ENCODE peak calls at places on chromosomes 4 and X, in five cellular contexts. H is lung, P is astrocyte, W is AG04450, A is osteoblast. Q is an unnamed sample.

GRCh38 chr4:24736066-24736465 is 59.3 kb upstream of the SOD3 start:
- DNase-seq in H (no peak), P (no peak), W (no peak), A (no peak), Q (no peak)

GRCh38 chr4:56655209-56655626 is 25.9 kb downstream of the HOPX start:
- DNase-seq in H (no peak), P (peak), W (no peak), A (peak), Q (no peak)

GRCh38 chr4:48578132-48578964 is 88.3 kb downstream of the ZAR1 start:
- DNase-seq in H (peak), P (peak), W (peak), A (no peak), Q (peak)

GRCh38 chrX:103220511-103221406 is 5.9 kb downstream of the BEX4 start:
- DNase-seq in H (no peak), P (no peak), W (no peak), A (no peak), Q (no peak)

GRCh38 chrX:9279271-9279596 is 185.6 kb upstream of the TBL1X start:
- DNase-seq in H (no peak), P (no peak), W (no peak), A (no peak), Q (no peak)

GRCh38 chr4:146916479-146917076 is 29.1 kb downstream of the TTC29 start:
- DNase-seq in H (no peak), P (peak), W (peak), A (no peak), Q (no peak)

GRCh38 chr4:101597204-101597603 is 193.3 kb upstream of the BANK1 start:
- DNase-seq in H (no peak), P (no peak), W (no peak), A (no peak), Q (no peak)

GRCh38 chr4:54897590-54897989 is 227.8 kb downstream of the KDR start:
- DNase-seq in H (no peak), P (peak), W (no peak), A (peak), Q (no peak)

GRCh38 chr4:40337081-40337480 is 1.9 kb downstream of the CHRNA9 start:
- DNase-seq in H (no peak), P (no peak), W (no peak), A (no peak), Q (no peak)

GRCh38 chrX:72526534-72527508 is 45.8 kb downstream of the HDAC8 start:
- DNase-seq in H (no peak), P (peak), W (no peak), A (no peak), Q (no peak)

GRCh38 chrX:155434906-155435743 is 23.3 kb downstream of the F8A3 start:
- DNase-seq in H (no peak), P (no peak), W (no peak), A (no peak), Q (no peak)

GRCh38 chr4:11232004-11232403 is 196.7 kb downstream of the HS3ST1 start:
- DNase-seq in H (no peak), P (peak), W (no peak), A (no peak), Q (no peak)

GRCh38 chrX:96211953-96212352 is 472.7 kb upstream of the DIAPH2 start:
- DNase-seq in H (no peak), P (no peak), W (no peak), A (no peak), Q (no peak)

GRCh38 chr4:6957148-6957520 is 47.5 kb downstream of the TBC1D14 start:
- DNase-seq in H (no peak), P (no peak), W (peak), A (no peak), Q (no peak)

GRCh38 chr4:87345139-87345538 is 22.5 kb upstream of the HSD17B13 start:
- DNase-seq in H (no peak), P (no peak), W (no peak), A (no peak), Q (no peak)

GRCh38 chr4:17934286-17934685 is 87.3 kb downstream of the LCORL start:
- DNase-seq in H (no peak), P (no peak), W (no peak), A (no peak), Q (no peak)

GRCh38 chr4:135533053-135533452 is 1331.5 kb upstream of the PABPC4L start:
- DNase-seq in H (no peak), P (no peak), W (no peak), A (no peak), Q (no peak)

GRCh38 chrX:153900806-153901752 is 3.4 kb upstream of the AVPR2 start:
- DNase-seq in H (peak), P (peak), W (peak), A (peak), Q (no peak)

GRCh38 chr4:80393246-80393969 is 57.9 kb downstream of the CFAP299 start:
- DNase-seq in H (no peak), P (no peak), W (peak), A (no peak), Q (peak)

GRCh38 chr4:153364061-153364460 is 19.6 kb downstream of the MND1 start:
- DNase-seq in H (no peak), P (peak), W (no peak), A (no peak), Q (no peak)

GRCh38 chr4:130257271-130257670 is 1161.3 kb downstream of the C4orf33 start:
- DNase-seq in H (no peak), P (peak), W (no peak), A (peak), Q (peak)

GRCh38 chr4:3346146-3346545 is 53.3 kb downstream of the RGS12 start:
- DNase-seq in H (peak), P (peak), W (peak), A (peak), Q (no peak)

GRCh38 chr4:113540859-113541258 is 220.7 kb downstream of the CAMK2D start:
- DNase-seq in H (no peak), P (peak), W (no peak), A (no peak), Q (no peak)

GRCh38 chrX:41184312-41184711 is 99.1 kb downstream of the USP9X start:
- DNase-seq in H (no peak), P (no peak), W (no peak), A (no peak), Q (no peak)

GRCh38 chr4:3827616-3828492 is 61.7 kb downstream of the ADRA2C start:
- DNase-seq in H (peak), P (peak), W (no peak), A (peak), Q (peak)

GRCh38 chr4:180598281-180598680 is 1644.9 kb upstream of the TENM3 start:
- DNase-seq in H (no peak), P (peak), W (no peak), A (no peak), Q (no peak)

GRCh38 chr4:5893013-5893580 is at the start of gene CRMP1:
- DNase-seq in H (no peak), P (no peak), W (no peak), A (peak), Q (no peak)

GRCh38 chr4:185424905-185425599 is 712 bp downstream of the UFSP2 start:
- DNase-seq in H (no peak), P (peak), W (no peak), A (peak), Q (no peak)

GRCh38 chr4:168636506-168637176 is 139.8 kb downstream of the PALLD start:
- DNase-seq in H (no peak), P (peak), W (no peak), A (peak), Q (peak)

GRCh38 chr4:76499461-76499860 is 64.4 kb downstream of the SHROOM3 start:
- DNase-seq in H (no peak), P (no peak), W (no peak), A (no peak), Q (no peak)

GRCh38 chr4:97656034-97656720 is 487.1 kb downstream of the STPG2 start:
- DNase-seq in H (no peak), P (peak), W (no peak), A (no peak), Q (peak)

DNA sequence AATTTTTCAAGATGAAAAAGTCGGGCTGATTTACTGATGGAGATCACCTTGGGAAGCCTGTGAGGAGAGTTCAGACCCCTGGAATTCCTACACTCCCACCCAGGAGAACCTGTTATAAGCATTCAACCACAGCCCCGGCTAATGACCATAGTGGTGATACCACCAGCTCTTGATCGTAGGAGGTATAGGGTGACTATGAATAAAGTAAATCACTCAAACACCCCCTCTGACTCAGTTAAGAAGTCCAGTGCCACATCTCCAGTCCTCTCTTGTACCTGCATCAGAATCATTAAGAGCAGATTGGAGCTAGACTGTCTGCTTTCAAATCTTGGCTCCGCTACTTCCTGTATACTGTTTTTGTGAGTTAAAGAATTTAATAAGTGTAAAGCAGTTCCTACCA is 565.0 kb upstream of the DIPK2B start:
- DNase-seq in H (no peak), P (peak), W (no peak), A (no peak), Q (no peak)
- H3K4me3 ChIP-seq in H (no peak), P (peak), W (peak), A (peak), Q (peak)

DNA sequence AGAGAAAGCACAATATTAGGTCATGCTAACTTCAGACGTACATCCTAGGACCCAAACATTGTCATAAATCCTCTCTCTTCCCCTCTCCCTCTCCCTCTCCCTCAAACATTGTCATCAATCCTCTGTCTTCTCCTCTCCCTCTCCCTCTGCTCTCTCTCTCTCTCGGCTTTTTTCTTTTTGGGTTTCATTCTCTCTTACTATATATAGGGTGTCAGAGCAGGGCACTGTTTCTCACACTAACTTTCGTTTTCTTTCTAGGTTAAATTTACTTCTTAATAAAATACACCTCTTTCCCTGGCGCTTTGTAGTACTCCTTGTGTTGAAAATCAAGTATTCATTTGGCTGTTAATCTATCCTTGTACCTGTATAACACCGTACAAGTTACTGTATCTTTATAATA is 37.0 kb upstream of the HERC5 start:
- DNase-seq in H (no peak), P (no peak), W (no peak), A (peak), Q (no peak)
- TF ChIP-seq CTCF in H (no peak), P (no peak), W (no peak), A (no peak), Q (no peak)

GRCh38 chrX:3262906-3263305 is 83.5 kb downstream of the MXRA5 start:
- DNase-seq in H (no peak), P (peak), W (peak), A (no peak), Q (peak)

GRCh38 chrX:3268804-3269203 is 77.6 kb downstream of the MXRA5 start:
- DNase-seq in H (no peak), P (peak), W (no peak), A (no peak), Q (no peak)

GRCh38 chrX:3263681-3264126 is 82.7 kb downstream of the MXRA5 start:
- DNase-seq in H (no peak), P (peak), W (no peak), A (no peak), Q (no peak)
- H3K4me3 ChIP-seq in H (no peak), P (no peak), W (no peak), A (peak), Q (no peak)

GRCh38 chrX:12307961-12308360 is 169.7 kb downstream of the FRMPD4 start:
- DNase-seq in H (no peak), P (no peak), W (no peak), A (no peak), Q (no peak)

GRCh38 chrX:12309040-12309732 is 170.9 kb downstream of the FRMPD4 start:
- DNase-seq in H (no peak), P (no peak), W (no peak), A (no peak), Q (no peak)

GRCh38 chrX:12304261-12304660 is 166.0 kb downstream of the FRMPD4 start:
- DNase-seq in H (no peak), P (no peak), W (no peak), A (no peak), Q (no peak)

GRCh38 chrX:12308420-12308819 is 170.1 kb downstream of the FRMPD4 start:
- DNase-seq in H (no peak), P (no peak), W (no peak), A (no peak), Q (no peak)

GRCh38 chrX:12309733-12310054 is 171.4 kb downstream of the FRMPD4 start:
- DNase-seq in H (no peak), P (no peak), W (no peak), A (no peak), Q (no peak)
- TF ChIP-seq CTCF in H (no peak), P (no peak), W (no peak), A (no peak), Q (no peak)

GRCh38 chr4:62970846-62971245 is 1438.4 kb downstream of the TECRL start:
- DNase-seq in H (no peak), P (no peak), W (no peak), A (no peak), Q (no peak)
- H3K4me3 ChIP-seq in H (no peak), P (no peak), W (no peak), A (no peak), Q (no peak)

DNA sequence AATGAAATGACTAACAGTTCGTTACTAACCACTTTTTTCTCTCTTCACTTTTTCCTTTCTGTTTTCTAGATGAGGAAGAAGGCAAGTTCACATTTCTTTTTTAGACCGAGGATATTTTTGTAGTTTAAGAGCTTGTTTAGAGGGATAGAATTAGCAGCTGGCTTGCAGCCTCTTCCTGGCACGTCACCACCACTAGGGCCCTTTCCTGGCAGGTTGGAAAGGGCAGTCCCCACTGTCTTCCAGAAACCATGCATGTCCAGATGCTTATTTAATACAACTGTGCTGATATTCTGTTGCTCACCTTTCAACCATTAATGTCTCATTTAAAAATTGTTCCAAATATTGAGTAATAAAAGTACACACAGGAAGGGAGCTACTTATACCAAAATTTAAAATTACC is 209.5 kb upstream of the PACRGL start:
- DNase-seq in H (no peak), P (no peak), W (no peak), A (no peak), Q (no peak)
- TF ChIP-seq CTCF in H (no peak), P (no peak), W (no peak), A (no peak), Q (peak)

DNA sequence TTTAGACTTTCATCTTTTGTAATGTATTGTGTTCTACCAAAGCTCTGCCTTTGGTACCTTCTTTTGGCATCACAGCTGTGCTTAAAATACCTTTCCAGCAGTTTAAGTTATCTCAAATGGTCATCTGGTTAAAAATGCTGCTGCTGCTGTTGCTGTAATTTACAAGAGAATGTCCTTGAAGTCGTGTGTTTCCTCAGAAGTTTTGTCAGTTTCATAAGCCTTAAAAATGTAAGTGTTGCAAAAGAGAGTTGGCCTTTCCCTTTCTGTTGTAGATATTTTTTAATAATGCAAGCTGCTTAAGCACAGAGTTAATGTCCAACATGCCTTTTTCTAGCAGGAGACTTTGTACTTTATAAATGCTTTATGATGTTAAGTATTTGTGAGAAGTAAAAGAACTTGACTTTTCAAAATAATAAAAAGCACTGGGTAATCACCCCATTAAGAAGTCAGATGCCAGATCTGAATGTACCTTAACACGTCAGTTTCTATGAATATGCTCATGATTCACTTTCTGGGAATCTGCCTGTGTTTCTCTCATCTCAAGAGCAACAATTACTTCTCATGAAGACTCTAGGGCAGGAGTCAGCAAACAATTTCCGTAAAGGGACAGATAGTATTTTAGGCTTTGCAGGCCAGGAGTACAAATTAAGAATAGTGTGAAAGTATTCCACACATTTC is 35.3 kb upstream of the TENM3 start:
- DNase-seq in H (no peak), P (peak), W (peak), A (no peak), Q (peak)
- H3K4me3 ChIP-seq in H (no peak), P (no peak), W (no peak), A (peak), Q (no peak)

DNA sequence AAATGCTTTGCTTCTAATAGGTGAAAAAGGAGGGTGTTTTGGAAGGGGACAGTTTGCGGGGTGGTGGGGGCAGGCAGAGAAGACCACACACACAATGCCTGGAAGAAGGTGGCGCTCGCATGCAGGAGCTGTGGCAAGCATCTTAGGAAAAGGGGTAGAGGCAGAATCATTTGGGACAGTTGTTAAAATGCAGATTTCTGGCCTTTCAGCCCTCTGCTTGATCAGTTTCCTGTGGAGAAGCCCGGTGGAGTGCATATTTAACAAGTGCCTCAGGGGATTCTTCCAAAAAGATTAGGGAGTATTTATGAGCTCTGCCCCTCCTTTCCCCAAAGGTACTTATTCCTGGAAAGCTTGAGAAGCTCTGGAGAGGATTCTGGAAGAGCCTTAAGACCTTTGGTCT is 4.8 kb downstream of the NOCT start:
- DNase-seq in H (no peak), P (no peak), W (no peak), A (no peak), Q (no peak)
- TF ChIP-seq CTCF in H (no peak), P (no peak), W (no peak), A (no peak), Q (no peak)

DNA sequence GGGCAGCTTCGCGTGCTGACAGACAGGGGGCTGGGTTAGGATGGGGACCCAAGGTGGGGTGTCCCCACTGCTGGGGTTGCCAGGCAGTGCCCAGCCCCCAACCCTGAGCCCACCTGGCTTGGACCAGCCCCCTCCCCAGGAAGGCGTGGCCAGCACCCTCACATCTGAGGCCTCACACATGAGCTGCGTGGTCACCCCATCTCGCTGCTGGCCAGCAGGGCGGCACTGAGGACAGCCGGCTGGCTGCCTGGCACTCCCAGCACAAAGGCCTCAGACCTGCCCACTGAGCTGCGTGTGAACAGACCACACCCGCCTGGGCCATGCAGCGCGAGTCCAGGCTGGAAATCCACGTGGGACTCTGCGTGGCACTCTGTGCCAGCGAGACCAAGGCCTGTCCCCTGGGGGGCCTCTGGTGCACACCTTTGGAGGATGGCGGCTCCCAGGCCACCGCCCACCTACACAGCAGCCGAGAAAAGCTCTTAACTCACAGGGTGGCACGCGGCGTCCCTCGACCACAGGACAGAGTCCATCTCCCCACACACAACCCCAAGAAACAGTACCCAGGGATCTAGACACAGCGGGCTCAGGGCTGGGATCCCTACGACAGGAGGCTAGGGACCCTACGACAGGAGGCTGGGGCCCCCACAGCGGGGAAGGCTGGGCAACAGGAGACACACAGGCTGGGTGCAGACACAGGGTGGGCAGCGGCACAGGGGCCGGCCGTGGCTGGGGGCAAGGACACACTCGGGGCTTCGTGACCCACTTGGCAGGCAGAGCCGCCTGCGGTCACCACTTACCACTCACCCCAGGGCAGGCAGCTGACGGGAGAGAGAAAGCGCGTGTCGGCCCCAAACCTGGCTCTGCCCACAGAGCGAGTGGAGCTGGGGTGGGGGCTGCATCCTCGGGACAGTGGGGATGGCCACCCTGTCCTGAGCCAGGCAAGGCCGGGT is 9.8 kb downstream of the DGKQ start:
- DNase-seq in H (no peak), P (no peak), W (no peak), A (peak), Q (no peak)
- H3K4me3 ChIP-seq in H (no peak), P (no peak), W (no peak), A (no peak), Q (no peak)

GRCh38 chrX:113929004-113929403 is 654.9 kb upstream of the HTR2C start:
- DNase-seq in H (peak), P (peak), W (no peak), A (no peak), Q (peak)
- TF ChIP-seq CTCF in H (peak), P (peak), W (no peak), A (peak), Q (peak)

Q was measured in retinal pigment epithelial cell.